ENCODE peak calls at places on chromosome X, in seven cellular contexts. G is DMS53; Z is EL; Q is activated CD4-positive, alpha-beta T cell treated with anti-CD3 and anti-CD28 coated beads, Interleukin-2, amount 10 ng/mL, durations not matched to agents 7 days and 5 days; Y is naive B cell; K is heart left ventricle; E is WTC11. B is an unnamed sample.

GRCh38 chrX:49186125-49187027 is at the start of gene PRICKLE3:
- DNase-seq in Q (peak), G (peak), E (peak), Z (peak), Y (peak), K (peak), B (peak)

GRCh38 chrX:41529221-41529620 is 82.1 kb downstream of the NYX start:
- DNase-seq in K (no peak), G (no peak), Z (no peak), Q (no peak), Y (no peak), E (no peak), B (no peak)

GRCh38 chrX:39337461-39337860 is 536.2 kb downstream of the MID1IP1 start:
- DNase-seq in Z (no peak), Q (no peak), E (no peak), Y (no peak), G (peak), K (no peak), B (no peak)

GRCh38 chrX:47380268-47380667 is 9.9 kb downstream of the ZNF157 start:
- DNase-seq in Y (peak), Q (peak), E (no peak), G (no peak), K (peak), Z (no peak), B (no peak)

GRCh38 chrX:68355629-68355920 is 77.7 kb downstream of the OPHN1 start:
- DNase-seq in K (no peak), G (peak), Z (no peak), Y (no peak), E (no peak), Q (no peak), B (peak)

GRCh38 chrX:130834149-130834548 is 68.9 kb downstream of the ENOX2 start:
- DNase-seq in Y (peak), G (no peak), Z (no peak), Q (no peak), E (peak), K (no peak), B (no peak)

GRCh38 chrX:53049127-53049517 is 533 bp downstream of the GPR173 start:
- DNase-seq in Z (no peak), G (no peak), Y (no peak), E (no peak), K (no peak), Q (no peak), B (no peak)

GRCh38 chrX:106730385-106730784 is 3.9 kb downstream of the RNF128 start:
- DNase-seq in E (no peak), K (no peak), Z (no peak), G (peak), Y (no peak), Q (no peak), B (peak)

GRCh38 chrX:150429577-150429976 is 66.5 kb downstream of the MAMLD1 start:
- DNase-seq in E (no peak), K (no peak), Q (no peak), Y (no peak), Z (peak), G (no peak), B (no peak)

GRCh38 chrX:38817004-38817703 is 15.9 kb downstream of the MID1IP1 start:
- DNase-seq in Z (peak), E (peak), G (peak), K (peak), Y (no peak), Q (peak), B (no peak)

GRCh38 chrX:38664285-38664684 is 102.9 kb downstream of the TSPAN7 start:
- DNase-seq in E (no peak), Q (no peak), Z (peak), G (peak), K (no peak), Y (no peak), B (peak)

GRCh38 chrX:5702890-5703289 is 525.8 kb downstream of the NLGN4X start:
- DNase-seq in G (no peak), E (no peak), K (no peak), Z (no peak), Y (no peak), Q (no peak), B (no peak)

GRCh38 chrX:10617964-10618342 is 2.4 kb downstream of the MID1 start:
- DNase-seq in K (no peak), Z (peak), E (no peak), Y (no peak), Q (no peak), G (peak), B (no peak)

GRCh38 chrX:41300758-41301437 is 33.1 kb upstream of the DDX3X start:
- DNase-seq in Y (no peak), E (no peak), Z (peak), K (no peak), G (peak), Q (no peak), B (no peak)

GRCh38 chrX:11908371-11908770 is 150.3 kb downstream of the MSL3 start:
- DNase-seq in Q (peak), E (peak), K (no peak), Z (peak), Y (peak), G (peak), B (peak)

GRCh38 chrX:13805241-13805640 is 11.7 kb downstream of the GPM6B start:
- DNase-seq in E (no peak), Y (no peak), K (no peak), G (no peak), Q (no peak), Z (no peak), B (no peak)

GRCh38 chrX:33339219-33339618 is 127.9 kb upstream of the DMD start:
- DNase-seq in Z (no peak), K (no peak), Q (no peak), G (peak), E (no peak), Y (no peak), B (no peak)

GRCh38 chrX:40007746-40008705 is 89.7 kb downstream of the BCOR start:
- DNase-seq in K (no peak), Y (no peak), Z (no peak), E (no peak), Q (no peak), G (peak), B (no peak)

GRCh38 chrX:97747346-97747745 is 863.6 kb downstream of the RPA4 start:
- DNase-seq in Q (no peak), K (no peak), E (no peak), Y (no peak), Z (no peak), G (no peak), B (no peak)

GRCh38 chrX:2629316-2630168 is 61.6 kb upstream of the CD99 start:
- DNase-seq in G (no peak), E (no peak), Z (no peak), K (no peak), Q (no peak), Y (peak), B (peak)

GRCh38 chrX:40552768-40553167 is 28.0 kb upstream of the ATP6AP2 start:
- DNase-seq in Y (no peak), K (no peak), E (no peak), Z (peak), Q (no peak), G (peak), B (no peak)

GRCh38 chrX:12032082-12032481 is 106.2 kb upstream of the FRMPD4 start:
- DNase-seq in Q (no peak), K (no peak), G (no peak), Z (no peak), E (no peak), Y (no peak), B (no peak)

B was measured in HT-29.